ENCODE peak calls at places on chromosomes 5 and 9, in nine cellular contexts. F, T, Q, S, A, X, B, O and P are unnamed samples.

GRCh38 chr5:66015296-66015960 is 89.1 kb downstream of the ERBIN start:
- DNase-seq in O (no peak), T (no peak), A (no peak), B (no peak), F (no peak), Q (no peak), S (no peak), X (no peak), P (no peak)

GRCh38 chr5:113338628-113339027 is 96.2 kb downstream of the TSSK1B start:
- DNase-seq in X (no peak), T (no peak), F (no peak), A (no peak), O (no peak), B (no peak), S (no peak), Q (no peak), P (no peak)

GRCh38 chr5:1793301-1793740 is 6.3 kb downstream of the MRPL36 start:
- DNase-seq in O (peak; percentile 2), F (no peak), T (peak; percentile 29), X (no peak), A (no peak), Q (no peak), S (no peak), B (peak; percentile 35), P (no peak)

GRCh38 chr9:80881946-80882345 is 807.4 kb downstream of the TLE1 start:
- DNase-seq in A (no peak), B (no peak), F (no peak), T (no peak), O (no peak), S (no peak), X (no peak), Q (no peak), P (no peak)

GRCh38 chr5:163846512-163846911 is 341.1 kb downstream of the MAT2B start:
- DNase-seq in X (no peak), F (no peak), B (no peak), T (no peak), A (no peak), S (no peak), Q (no peak), O (no peak), P (no peak)

GRCh38 chr5:31029925-31030324 is 163.6 kb upstream of the CDH6 start:
- DNase-seq in Q (no peak), B (no peak), F (no peak), S (no peak), A (no peak), T (no peak), O (no peak), X (no peak), P (no peak)

GRCh38 chr5:58244819-58245478 is 214.9 kb downstream of the PLK2 start:
- DNase-seq in X (no peak), A (no peak), Q (no peak), B (no peak), F (no peak), T (no peak), S (no peak), O (no peak), P (no peak)

GRCh38 chr9:89135572-89135971 is 43.0 kb downstream of the SHC3 start:
- DNase-seq in T (no peak), F (no peak), Q (no peak), B (no peak), X (no peak), O (no peak), A (no peak), S (no peak), P (no peak)

GRCh38 chr5:162444129-162444762 is 376.7 kb downstream of the GABRG2 start:
- DNase-seq in F (no peak), X (no peak), A (no peak), S (no peak), T (no peak), B (no peak), O (no peak), Q (no peak), P (no peak)

GRCh38 chr5:180212363-180213255 is 3.6 kb upstream of the RASGEF1C start:
- DNase-seq in X (no peak), O (no peak), A (no peak), F (no peak), S (no peak), T (no peak), B (no peak), Q (no peak), P (no peak)

GRCh38 chr5:96708600-96708999 is 46.4 kb downstream of the CAST start:
- DNase-seq in A (no peak), B (no peak), X (no peak), Q (no peak), O (no peak), S (no peak), F (no peak), T (no peak), P (no peak)

GRCh38 chr5:56105511-56106372 is 111.0 kb upstream of the IL6ST start:
- DNase-seq in S (no peak), B (no peak), X (no peak), F (no peak), O (no peak), A (no peak), Q (no peak), T (no peak), P (no peak)

GRCh38 chr5:1466631-1467265 is 21.5 kb upstream of the SLC6A3 start:
- DNase-seq in Q (no peak), O (no peak), T (no peak), F (no peak), S (no peak), A (no peak), B (peak; percentile 42), X (peak; percentile 10), P (peak; percentile 20)

GRCh38 chr5:178428341-178429155 is 161.6 kb downstream of the COL23A1 start:
- DNase-seq in X (no peak), O (no peak), T (no peak), S (no peak), B (peak; percentile 88), A (no peak), F (no peak), Q (no peak), P (peak; percentile 91)

GRCh38 chr9:136983611-136984314 is 970 bp downstream of the LCNL1 start:
- DNase-seq in Q (no peak), O (no peak), A (no peak), T (no peak), B (no peak), X (no peak), S (no peak), F (no peak), P (no peak)

GRCh38 chr5:161498531-161498930 is 48.0 kb downstream of the GABRB2 start:
- DNase-seq in F (no peak), Q (no peak), A (no peak), B (no peak), X (no peak), O (no peak), T (no peak), S (no peak), P (no peak)

GRCh38 chr9:135226369-135227050 is 139.0 kb downstream of the OLFM1 start:
- DNase-seq in S (no peak), F (no peak), A (no peak), Q (no peak), X (no peak), O (no peak), B (no peak), T (no peak), P (peak; percentile 5)

GRCh38 chr9:18138676-18139075 is 335.3 kb upstream of the ADAMTSL1 start:
- DNase-seq in F (no peak), S (no peak), O (no peak), X (no peak), Q (no peak), A (no peak), B (no peak), T (no peak), P (no peak)

GRCh38 chr5:133603711-133604110 is 8.6 kb downstream of the FSTL4 start:
- DNase-seq in F (no peak), S (no peak), O (no peak), T (no peak), Q (no peak), B (no peak), X (no peak), A (no peak), P (no peak)

GRCh38 chr5:149666212-149666852 is 63.8 kb upstream of the PPARGC1B start:
- DNase-seq in Q (no peak), X (no peak), B (no peak), F (no peak), S (no peak), O (no peak), T (no peak), A (no peak), P (no peak)

GRCh38 chr5:109836280-109836679 is 146.6 kb downstream of the MAN2A1 start:
- DNase-seq in O (no peak), F (no peak), X (no peak), S (no peak), Q (no peak), B (no peak), A (no peak), T (no peak), P (no peak)

GRCh38 chr9:127751269-127752054 is 16.4 kb upstream of the TOR2A start:
- DNase-seq in A (no peak), S (no peak), Q (no peak), O (no peak), X (no peak), B (no peak), F (no peak), T (no peak), P (no peak)

GRCh38 chr5:41120600-41120999 is 49.5 kb upstream of the MROH2B start:
- DNase-seq in A (no peak), S (no peak), B (no peak), F (no peak), X (no peak), Q (no peak), T (no peak), O (no peak), P (no peak)

GRCh38 chr5:172768098-172768572 is 2.9 kb downstream of the DUSP1 start:
- DNase-seq in A (no peak), X (no peak), B (no peak), O (no peak), S (no peak), F (no peak), Q (no peak), T (no peak), P (no peak)

GRCh38 chr5:137487600-137487999 is 11.5 kb downstream of the SPOCK1 start:
- DNase-seq in X (no peak), O (no peak), F (no peak), A (no peak), B (no peak), S (no peak), Q (no peak), T (no peak), P (peak; percentile 38)

GRCh38 chr9:106557996-106558667 is 304.8 kb upstream of the ZNF462 start:
- DNase-seq in Q (no peak), F (no peak), S (no peak), A (no peak), O (no peak), X (no peak), T (no peak), B (no peak), P (no peak)

GRCh38 chr5:66653380-66653779 is 57.2 kb downstream of the MAST4 start:
- DNase-seq in B (no peak), T (no peak), Q (no peak), S (no peak), F (no peak), A (no peak), O (no peak), X (no peak), P (no peak)

GRCh38 chr5:17154211-17154996 is 63.0 kb upstream of the BASP1 start:
- DNase-seq in B (no peak), A (no peak), T (no peak), X (no peak), S (no peak), F (no peak), Q (no peak), O (no peak), P (no peak)

GRCh38 chr5:5466227-5466626 is 43.8 kb downstream of the ICE1 start:
- DNase-seq in T (no peak), X (no peak), A (no peak), B (no peak), Q (no peak), O (no peak), S (no peak), F (no peak), P (no peak)

GRCh38 chr9:116469128-116469527 is 218.0 kb upstream of the TRIM32 start:
- DNase-seq in O (no peak), Q (no peak), F (no peak), T (no peak), X (no peak), A (no peak), S (no peak), B (no peak), P (no peak)

GRCh38 chr9:100057624-100058023 is 41.2 kb downstream of the ERP44 start:
- DNase-seq in B (no peak), S (no peak), F (no peak), O (no peak), T (no peak), A (no peak), Q (no peak), X (no peak), P (no peak)